ENCODE peak calls at places on chromosomes 5 and 9, in eight cellular contexts. E is activated T-cell treated with anti-CD3 and anti-CD28 coated beads for 4 hours; L is stromal cell of bone marrow; F is hepatic stellate cell; C is fibroblast of gingiva; B is stimulated activated CD4-positive, alpha-beta T cell treated with anti-CD3 and anti-CD28 coated beads, Interleukin-12 subunit alpha, Interleukin-12 subunit beta, amount 100 ng/mL, for 4 hours; J is NB4; H is H54. Z is an unnamed sample.

GRCh38 chr5:135481387-135481786 is 29.2 kb upstream of the TIFAB start:
- DNase-seq in E (no peak), L (no peak), F (no peak), C (no peak), B (no peak), J (peak), H (no peak), Z (no peak)

GRCh38 chr5:95857185-95857945 is 34.8 kb upstream of the GLRX start:
- DNase-seq in E (no peak), L (no peak), F (peak), C (peak), B (no peak), J (no peak), H (no peak), Z (no peak)

GRCh38 chr5:3778000-3778570 is 182.5 kb downstream of the IRX1 start:
- DNase-seq in E (no peak), L (no peak), F (no peak), C (no peak), B (no peak), J (peak), H (no peak), Z (no peak)

GRCh38 chr9:80995759-80996158 is 693.6 kb downstream of the TLE1 start:
- DNase-seq in E (no peak), L (no peak), F (no peak), C (peak), B (no peak), J (no peak), H (no peak), Z (no peak)

GRCh38 chr5:170430871-170431437 is 41.8 kb upstream of the KCNMB1 start:
- DNase-seq in E (no peak), L (no peak), F (no peak), C (no peak), B (no peak), J (no peak), H (no peak), Z (no peak)

GRCh38 chr5:72178910-72179815 is 71.9 kb downstream of the MAP1B start:
- DNase-seq in E (no peak), L (peak), F (peak), C (peak), B (no peak), J (no peak), H (peak), Z (no peak)

GRCh38 chr5:35004200-35004599 is 43.5 kb downstream of the AGXT2 start:
- DNase-seq in E (no peak), L (no peak), F (no peak), C (no peak), B (no peak), J (no peak), H (no peak), Z (no peak)

GRCh38 chr5:32475338-32476097 is 31.0 kb upstream of the ZFR start:
- DNase-seq in E (no peak), L (peak), F (no peak), C (no peak), B (no peak), J (no peak), H (no peak), Z (no peak)

GRCh38 chr9:134775552-134775951 is 105.1 kb upstream of the FCN2 start:
- DNase-seq in E (no peak), L (no peak), F (peak), C (no peak), B (no peak), J (no peak), H (no peak), Z (no peak)

GRCh38 chr5:160479926-160480325 is 58.3 kb downstream of the PTTG1 start:
- DNase-seq in E (no peak), L (peak), F (peak), C (peak), B (no peak), J (no peak), H (peak), Z (no peak)

Z was measured in NCI-H774.